ENCODE peak calls at places on chromosomes 5 and 9, in eight cellular contexts. D is right lobe of liver, H is right cardiac atrium, N is endodermal cell, R is brain microvascular endothelial cell, K is RWPE1, I is cardiac muscle cell, G is psoas muscle. V is an unnamed sample.

GRCh38 chr5:168207450-168208029 is 83.9 kb upstream of the WWC1 start:
- DNase-seq in D (no peak), H (no peak), N (peak), R (no peak), K (no peak), I (no peak), G (no peak), V (no peak)

GRCh38 chr5:1047332-1047965 is 38.8 kb downstream of the NKD2 start:
- DNase-seq in D (no peak), H (no peak), N (no peak), R (no peak), K (no peak), I (no peak), G (no peak), V (no peak)

GRCh38 chr9:128190516-128191405 is 611 bp downstream of the CIZ1 start:
- DNase-seq in D (no peak), H (peak), N (no peak), R (no peak), K (no peak), I (peak), G (no peak), V (no peak)

GRCh38 chr9:128243486-128244415 is 32.1 kb downstream of the GOLGA2 start:
- DNase-seq in D (no peak), H (peak), N (peak), R (no peak), K (no peak), I (no peak), G (peak), V (peak)

GRCh38 chr5:124043456-124043855 is 531.5 kb downstream of the CSNK1G3 start:
- DNase-seq in D (no peak), H (no peak), N (peak), R (no peak), K (no peak), I (no peak), G (no peak), V (no peak)

GRCh38 chr5:164317676-164318075 is 812.3 kb downstream of the MAT2B start:
- DNase-seq in D (no peak), H (no peak), N (no peak), R (no peak), K (no peak), I (no peak), G (no peak), V (no peak)

GRCh38 chr9:135551456-135551855 is 5.5 kb downstream of the OBP2A start:
- DNase-seq in D (no peak), H (no peak), N (no peak), R (no peak), K (no peak), I (no peak), G (no peak), V (no peak)

GRCh38 chr5:79588645-79589044 is 23.6 kb upstream of the TENT2 start:
- DNase-seq in D (no peak), H (no peak), N (no peak), R (no peak), K (no peak), I (no peak), G (no peak), V (no peak)

GRCh38 chr5:33981408-33982171 is 2.9 kb downstream of the SLC45A2 start:
- DNase-seq in D (no peak), H (no peak), N (no peak), R (no peak), K (no peak), I (no peak), G (no peak), V (peak)

GRCh38 chr5:79484731-79485130 is 29.2 kb downstream of the HOMER1 start:
- DNase-seq in D (no peak), H (no peak), N (no peak), R (peak), K (no peak), I (no peak), G (no peak), V (no peak)

GRCh38 chr5:6774673-6775327 is 61.6 kb downstream of the TENT4A start:
- DNase-seq in D (no peak), H (no peak), N (no peak), R (no peak), K (no peak), I (no peak), G (no peak), V (no peak)

GRCh38 chr9:73869261-73869660 is 627.9 kb upstream of the RORB start:
- DNase-seq in D (no peak), H (no peak), N (no peak), R (peak), K (peak), I (no peak), G (no peak), V (peak)

GRCh38 chr5:176810687-176811501 is 535 bp downstream of the UNC5A start:
- DNase-seq in D (no peak), H (peak), N (no peak), R (no peak), K (no peak), I (no peak), G (no peak), V (peak)

GRCh38 chr5:136235316-136235715 is 42.4 kb upstream of the SMIM32 start:
- DNase-seq in D (no peak), H (no peak), N (no peak), R (no peak), K (no peak), I (no peak), G (no peak), V (no peak)

GRCh38 chr5:132176987-132177386 is 50.7 kb downstream of the P4HA2 start:
- DNase-seq in D (no peak), H (no peak), N (no peak), R (no peak), K (no peak), I (no peak), G (no peak), V (peak)

GRCh38 chr5:169416583-169417196 is 115.8 kb upstream of the SLIT3 start:
- DNase-seq in D (no peak), H (peak), N (peak), R (peak), K (peak), I (no peak), G (peak), V (peak)

GRCh38 chr9:131666779-131667178 is 73.1 kb downstream of the RAPGEF1 start:
- DNase-seq in D (no peak), H (no peak), N (no peak), R (no peak), K (no peak), I (no peak), G (no peak), V (no peak)

GRCh38 chr5:23132231-23132630 is 279.1 kb upstream of the CDH12 start:
- DNase-seq in D (no peak), H (no peak), N (no peak), R (no peak), K (no peak), I (no peak), G (no peak), V (no peak)

GRCh38 chr9:14296462-14296861 is 17.5 kb downstream of the NFIB start:
- DNase-seq in D (peak), H (peak), N (no peak), R (no peak), K (no peak), I (no peak), G (peak), V (no peak)

GRCh38 chr5:57891443-57891842 is 408.8 kb upstream of the ACTBL2 start:
- DNase-seq in D (no peak), H (no peak), N (peak), R (no peak), K (no peak), I (no peak), G (no peak), V (no peak)

GRCh38 chr5:31678180-31678579 is 39.2 kb downstream of the PDZD2 start:
- DNase-seq in D (no peak), H (no peak), N (no peak), R (no peak), K (no peak), I (no peak), G (no peak), V (no peak)

GRCh38 chr9:121331992-121332685 is 37.9 kb downstream of the STOM start:
- DNase-seq in D (no peak), H (peak), N (no peak), R (peak), K (no peak), I (no peak), G (no peak), V (peak)

GRCh38 chr9:93597871-93598646 is 21.7 kb downstream of the PHF2 start:
- DNase-seq in D (no peak), H (peak), N (peak), R (no peak), K (no peak), I (no peak), G (no peak), V (no peak)

GRCh38 chr5:93430673-93431192 is 150.3 kb downstream of the NR2F1-AS1 start:
- DNase-seq in D (no peak), H (no peak), N (no peak), R (no peak), K (no peak), I (no peak), G (no peak), V (no peak)

GRCh38 chr5:16128944-16129343 is 50.6 kb downstream of the MARCHF11 start:
- DNase-seq in D (no peak), H (no peak), N (no peak), R (no peak), K (no peak), I (no peak), G (no peak), V (no peak)

GRCh38 chr5:150497274-150497988 is 10.5 kb upstream of the NDST1 start:
- DNase-seq in D (no peak), H (peak), N (no peak), R (peak), K (peak), I (no peak), G (peak), V (peak)

GRCh38 chr5:121870489-121870888 is 18.8 kb downstream of the FTMT start:
- DNase-seq in D (no peak), H (no peak), N (no peak), R (no peak), K (no peak), I (no peak), G (no peak), V (peak)

GRCh38 chr5:85651744-85652143 is 966.0 kb upstream of the COX7C start:
- DNase-seq in D (no peak), H (no peak), N (no peak), R (no peak), K (no peak), I (no peak), G (no peak), V (no peak)

GRCh38 chr9:101254733-101255473 is 129.9 kb downstream of the BAAT start:
- DNase-seq in D (no peak), H (no peak), N (no peak), R (no peak), K (no peak), I (no peak), G (no peak), V (no peak)

GRCh38 chr5:168579987-168580508 is 880 bp upstream of the PANK3 start:
- DNase-seq in D (no peak), H (no peak), N (peak), R (peak), K (no peak), I (no peak), G (no peak), V (no peak)

GRCh38 chr9:32378993-32379729 is 5.3 kb upstream of the ACO1 start:
- DNase-seq in D (no peak), H (no peak), N (peak), R (peak), K (peak), I (peak), G (no peak), V (peak)

GRCh38 chr5:137622850-137623249 is 113.0 kb downstream of the KLHL3 start:
- DNase-seq in D (peak), H (peak), N (peak), R (no peak), K (no peak), I (no peak), G (peak), V (peak)

GRCh38 chr5:375336-375920 is 53.9 kb downstream of the AHRR start:
- DNase-seq in D (no peak), H (peak), N (peak), R (no peak), K (no peak), I (no peak), G (no peak), V (no peak)

GRCh38 chr5:173474881-173475287 is 141.6 kb downstream of the BOD1 start:
- DNase-seq in D (no peak), H (no peak), N (no peak), R (peak), K (no peak), I (no peak), G (no peak), V (peak)

GRCh38 chr5:395921-396714 is 46.9 kb upstream of the EXOC3 start:
- DNase-seq in D (no peak), H (no peak), N (no peak), R (no peak), K (no peak), I (no peak), G (no peak), V (no peak)

GRCh38 chr5:78916044-78916443 is 69.1 kb downstream of the ARSB start:
- DNase-seq in D (no peak), H (no peak), N (no peak), R (no peak), K (no peak), I (no peak), G (no peak), V (peak)

GRCh38 chr5:93603191-93603590 is 20.2 kb downstream of the NR2F1 start:
- DNase-seq in D (no peak), H (no peak), N (no peak), R (no peak), K (no peak), I (no peak), G (no peak), V (no peak)

GRCh38 chr9:114592356-114592755 is 4.8 kb downstream of the ATP6V1G1 start:
- DNase-seq in D (no peak), H (no peak), N (no peak), R (peak), K (peak), I (no peak), G (no peak), V (peak)

GRCh38 chr9:114588671-114589526 is 1.3 kb downstream of the ATP6V1G1 start:
- DNase-seq in D (peak), H (no peak), N (no peak), R (peak), K (peak), I (no peak), G (no peak), V (peak)

GRCh38 chr9:114588150-114588663 is 638 bp downstream of the ATP6V1G1 start:
- DNase-seq in D (no peak), H (no peak), N (no peak), R (no peak), K (no peak), I (no peak), G (peak), V (peak)

GRCh38 chr9:114591206-114591853 is 3.8 kb downstream of the ATP6V1G1 start:
- DNase-seq in D (no peak), H (no peak), N (no peak), R (no peak), K (no peak), I (no peak), G (no peak), V (peak)

GRCh38 chr9:114590328-114590727 is 2.8 kb downstream of the ATP6V1G1 start:
- DNase-seq in D (no peak), H (no peak), N (no peak), R (no peak), K (no peak), I (no peak), G (no peak), V (no peak)
- H3K27ac ChIP-seq in D (peak), H (no peak), N (no peak), R (no peak), K (peak), I (no peak), G (peak), V (no peak)

GRCh38 chr5:109695005-109695926 is 5.5 kb downstream of the MAN2A1 start:
- DNase-seq in D (no peak), H (no peak), N (no peak), R (no peak), K (no peak), I (no peak), G (no peak), V (no peak)

GRCh38 chr5:109692852-109693251 is 3.1 kb downstream of the MAN2A1 start:
- DNase-seq in D (peak), H (no peak), N (peak), R (no peak), K (no peak), I (no peak), G (no peak), V (no peak)

GRCh38 chr5:109692011-109692410 is 2.3 kb downstream of the MAN2A1 start:
- DNase-seq in D (no peak), H (no peak), N (no peak), R (peak), K (peak), I (peak), G (no peak), V (peak)

GRCh38 chr5:109693535-109694152 is 3.9 kb downstream of the MAN2A1 start:
- DNase-seq in D (no peak), H (no peak), N (no peak), R (no peak), K (peak), I (no peak), G (no peak), V (peak)

GRCh38 chr5:109694451-109694891 is 4.7 kb downstream of the MAN2A1 start:
- DNase-seq in D (no peak), H (no peak), N (no peak), R (no peak), K (peak), I (no peak), G (no peak), V (peak)
- H3K27ac ChIP-seq in D (peak), H (no peak), N (no peak), R (no peak), K (no peak), I (no peak), G (peak), V (no peak)

DNA sequence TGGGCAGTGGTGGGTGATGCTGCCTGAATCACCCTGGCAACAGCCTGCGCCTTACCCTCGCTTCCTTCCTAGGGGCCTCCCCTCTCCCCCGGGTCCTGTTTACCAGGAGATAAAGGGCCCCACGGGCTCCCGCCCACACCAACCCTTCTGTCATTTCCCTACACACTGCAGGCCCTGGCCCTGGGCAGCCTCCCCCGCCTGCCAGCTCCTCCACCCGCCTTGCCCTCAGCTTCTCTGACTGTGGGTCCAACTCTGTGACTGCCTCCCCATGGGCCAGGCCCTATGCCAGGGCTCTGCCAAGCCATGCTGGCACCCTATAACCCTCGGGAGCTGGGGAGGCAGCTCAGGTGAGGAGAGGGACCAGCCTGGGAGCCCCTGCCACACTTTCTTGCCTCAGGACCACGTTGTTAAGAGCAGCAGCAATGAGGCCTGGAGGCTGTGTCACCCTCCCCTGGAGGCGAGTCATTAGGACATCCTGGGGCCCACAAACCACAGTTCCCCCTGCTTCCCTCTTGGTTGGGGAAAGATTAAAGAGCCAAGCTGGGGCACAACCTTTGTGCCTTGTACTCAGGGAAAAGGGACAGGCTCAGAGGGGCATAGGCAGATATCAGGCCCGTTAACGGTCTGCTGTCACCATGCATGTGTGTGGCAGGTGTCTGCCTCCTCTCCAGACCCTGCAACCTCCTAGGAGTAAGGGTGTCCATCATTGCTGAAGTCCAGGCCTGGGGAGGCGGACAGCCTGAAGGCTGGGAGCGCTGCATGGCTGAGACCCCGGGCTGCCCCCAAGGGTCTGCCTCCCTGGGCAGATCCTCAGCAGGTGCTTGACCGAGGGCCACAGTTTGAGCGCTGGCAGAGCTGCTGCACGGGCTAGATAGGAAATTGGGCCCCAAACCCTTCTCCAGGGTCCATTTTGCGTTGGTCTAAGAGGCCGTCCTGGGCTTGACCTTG is 2.7 kb downstream of the MGAT4B start:
- DNase-seq in D (peak), H (peak), N (peak), R (no peak), K (no peak), I (no peak), G (no peak), V (no peak)
- H3K27ac ChIP-seq in D (peak), H (no peak), N (no peak), R (no peak), K (peak), I (no peak), G (peak), V (peak)

GRCh38 chr5:72145351-72145750 is 38.1 kb downstream of the MAP1B start:
- DNase-seq in D (no peak), H (no peak), N (no peak), R (no peak), K (no peak), I (no peak), G (no peak), V (no peak)
- H3K27ac ChIP-seq in D (no peak), H (no peak), N (peak), R (no peak), K (no peak), I (no peak), G (no peak), V (no peak)